ENCODE peak calls at places on chromosomes 13 and 19, in six cellular contexts. Z is GM12878, G is HCT116, Q is HepG2, J is SK-N-SH, E is H1. H is an unnamed sample.

GRCh38 chr13:98147521-98147920 is 4.6 kb downstream of the FARP1 start:
- DNase-seq in Z (no peak), G (no peak), Q (peak; percentile 77), J (no peak), E (no peak), H (no peak)

GRCh38 chr13:23744315-23744714 is 144.9 kb downstream of the MIPEP start:
- DNase-seq in Z (no peak), G (no peak), Q (no peak), J (no peak), E (no peak), H (no peak)

GRCh38 chr13:34040863-34041262 is 222.9 kb downstream of the RFC3 start:
- DNase-seq in Z (no peak), G (no peak), Q (no peak), J (no peak), E (no peak), H (no peak)

GRCh38 chr19:56333506-56333905 is 18.9 kb upstream of the ZSCAN5A start:
- DNase-seq in Z (no peak), G (peak; percentile 48), Q (peak; percentile 67), J (peak; percentile 64), E (peak; percentile 49), H (no peak)

GRCh38 chr19:16301999-16302694 is 22.5 kb upstream of the KLF2 start:
- DNase-seq in Z (no peak), G (peak; percentile 59), Q (no peak), J (no peak), E (no peak), H (no peak)

GRCh38 chr13:18991054-18991453 is 190.6 kb downstream of the TUBA3C start:
- DNase-seq in Z (no peak), G (no peak), Q (no peak), J (no peak), E (no peak), H (no peak)

GRCh38 chr19:31279436-31279765 is 69.8 kb downstream of the TSHZ3 start:
- DNase-seq in Z (no peak), G (no peak), Q (no peak), J (no peak), E (no peak), H (no peak)

GRCh38 chr13:85828094-85828684 is 29.0 kb upstream of the SLITRK6 start:
- DNase-seq in Z (no peak), G (peak; percentile 13), Q (peak; percentile 6), J (peak; percentile 6), E (no peak), H (no peak)

GRCh38 chr13:113861433-113862030 is 2.3 kb downstream of the GAS6 start:
- DNase-seq in Z (no peak), G (no peak), Q (no peak), J (peak; percentile 91), E (peak; percentile 51), H (no peak)

GRCh38 chr13:113863511-113864302 is at the start of gene GAS6:
- DNase-seq in Z (no peak), G (no peak), Q (no peak), J (peak; percentile 89), E (peak; percentile 65), H (no peak)

GRCh38 chr13:113864303-113864890 is 521 bp upstream of the GAS6 start:
- DNase-seq in Z (no peak), G (no peak), Q (no peak), J (peak; percentile 61), E (no peak), H (no peak)

GRCh38 chr13:113862191-113862765 is 1.6 kb downstream of the GAS6 start:
- DNase-seq in Z (no peak), G (no peak), Q (no peak), J (no peak), E (peak; percentile 50), H (no peak)

DNA sequence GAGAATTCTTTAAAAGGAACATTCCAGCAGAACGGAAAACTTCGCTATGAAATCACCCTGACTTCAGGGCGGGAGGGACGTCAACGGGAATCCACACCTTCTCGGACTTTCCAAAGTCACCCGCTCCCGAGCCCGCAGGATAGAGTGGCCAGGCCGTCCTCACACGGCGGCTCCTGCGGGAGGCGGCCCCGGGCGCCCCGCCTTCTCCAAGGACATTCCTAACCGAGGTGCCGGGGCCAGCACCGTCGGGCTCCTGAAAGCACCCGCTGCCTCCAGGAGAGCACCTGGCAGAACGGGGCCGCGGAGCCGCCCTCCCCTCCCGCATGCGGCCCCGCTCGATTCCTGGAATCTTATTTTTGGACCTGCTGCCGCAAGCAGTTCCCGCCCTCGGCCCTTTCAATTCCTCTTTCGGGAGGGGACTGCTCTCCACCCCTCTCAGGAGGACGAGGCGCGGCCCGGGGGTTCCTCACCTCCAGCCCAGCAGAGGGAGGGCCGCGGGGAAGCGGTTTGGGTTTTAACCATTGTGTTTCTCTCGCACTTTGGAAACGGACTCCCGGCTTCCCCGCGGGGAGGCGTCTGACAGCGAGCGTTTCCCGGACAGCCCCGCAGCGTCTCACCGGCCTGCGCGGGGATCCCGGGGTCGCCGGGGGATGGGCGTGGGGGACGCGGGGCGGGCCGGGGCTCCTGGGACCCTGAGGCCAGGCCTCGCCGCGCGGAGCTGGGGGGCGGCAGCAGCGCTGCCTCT is 938 bp downstream of the GAS6 start:
- DNase-seq in Z (no peak), G (no peak), Q (no peak), J (peak; percentile 56), E (peak; percentile 72), H (no peak)
- TF ChIP-seq SIN3A in Z (no peak), G (no peak), Q (no peak), J (no peak), E (no peak), H (no peak)

GRCh38 chr13:91397595-91397994 is 826 bp upstream of the GPC5 start:
- DNase-seq in Z (no peak), G (no peak), Q (no peak), J (no peak), E (no peak), H (no peak)

GRCh38 chr13:91400094-91400462 is 1.7 kb downstream of the GPC5 start:
- DNase-seq in Z (no peak), G (no peak), Q (no peak), J (no peak), E (no peak), H (no peak)

GRCh38 chr13:91401916-91402315 is 3.5 kb downstream of the GPC5 start:
- DNase-seq in Z (no peak), G (no peak), Q (no peak), J (no peak), E (no peak), H (no peak)

GRCh38 chr13:91398413-91399188 is at the start of gene GPC5:
- DNase-seq in Z (no peak), G (peak; percentile 10), Q (peak; percentile 15), J (peak; percentile 95), E (peak; percentile 92), H (no peak)

GRCh38 chr13:91399189-91400093 is 1.0 kb downstream of the GPC5 start:
- DNase-seq in Z (no peak), G (no peak), Q (no peak), J (peak; percentile 10), E (no peak), H (no peak)
- H3K4me3 ChIP-seq in Z (peak overlapping the region; percentile 67), G (no peak overlapping the region), Q (peak overlapping the region; percentile 72), J (peak overlapping the region; percentile 54), E (peak overlapping the region; percentile 75), H (no peak overlapping the region)

GRCh38 chr19:10920288-10920655 is 8.2 kb downstream of the YIPF2 start:
- DNase-seq in Z (no peak), G (no peak), Q (no peak), J (no peak), E (no peak), H (no peak)

GRCh38 chr19:10921199-10921879 is 7.1 kb downstream of the YIPF2 start:
- DNase-seq in Z (no peak), G (no peak), Q (no peak), J (no peak), E (no peak), H (no peak)

GRCh38 chr19:10919352-10920287 is 8.8 kb downstream of the YIPF2 start:
- DNase-seq in Z (no peak), G (no peak), Q (no peak), J (no peak), E (no peak), H (no peak)

GRCh38 chr19:10921909-10922637 is 6.4 kb downstream of the YIPF2 start:
- DNase-seq in Z (no peak), G (no peak), Q (no peak), J (no peak), E (no peak), H (no peak)

DNA sequence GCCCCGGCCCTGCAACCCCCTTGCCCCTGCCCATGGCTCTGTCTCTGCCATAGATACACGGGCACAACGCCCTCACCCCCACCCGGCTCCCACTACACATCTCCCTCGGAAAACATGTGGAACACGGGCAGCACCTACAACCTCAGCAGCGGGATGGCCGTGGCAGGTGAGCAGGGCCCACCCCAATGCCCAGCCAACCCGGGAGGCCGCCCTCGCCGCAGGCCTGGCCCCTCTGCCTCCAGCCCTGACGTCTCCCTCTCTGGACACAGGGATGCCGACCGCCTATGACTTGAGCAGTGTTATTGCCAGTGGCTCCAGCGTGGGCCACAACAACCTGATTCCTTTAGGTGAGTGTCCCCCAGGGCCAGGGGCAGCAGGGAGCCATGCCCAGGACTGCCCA is 7.7 kb downstream of the YIPF2 start:
- DNase-seq in Z (no peak), G (no peak), Q (no peak), J (no peak), E (no peak), H (no peak)
- TF ChIP-seq POLR2AphosphoS5 in Z (no peak), G (peak; percentile 24), Q (no peak), J (no peak), E (no peak), H (no peak)

GRCh38 chr19:3117746-3118145 is 18.1 kb upstream of the GNA15 start:
- DNase-seq in Z (no peak), G (no peak), Q (no peak), J (no peak), E (no peak), H (no peak)

GRCh38 chr19:3114811-3115210 is 20.6 kb downstream of the GNA11 start:
- DNase-seq in Z (no peak), G (no peak), Q (no peak), J (no peak), E (no peak), H (no peak)

GRCh38 chr19:3115411-3115810 is 20.4 kb upstream of the GNA15 start:
- DNase-seq in Z (no peak), G (no peak), Q (no peak), J (no peak), E (no peak), H (no peak)

GRCh38 chr19:3115916-3116602 is 19.8 kb upstream of the GNA15 start:
- DNase-seq in Z (no peak), G (no peak), Q (no peak), J (no peak), E (no peak), H (no peak)

DNA sequence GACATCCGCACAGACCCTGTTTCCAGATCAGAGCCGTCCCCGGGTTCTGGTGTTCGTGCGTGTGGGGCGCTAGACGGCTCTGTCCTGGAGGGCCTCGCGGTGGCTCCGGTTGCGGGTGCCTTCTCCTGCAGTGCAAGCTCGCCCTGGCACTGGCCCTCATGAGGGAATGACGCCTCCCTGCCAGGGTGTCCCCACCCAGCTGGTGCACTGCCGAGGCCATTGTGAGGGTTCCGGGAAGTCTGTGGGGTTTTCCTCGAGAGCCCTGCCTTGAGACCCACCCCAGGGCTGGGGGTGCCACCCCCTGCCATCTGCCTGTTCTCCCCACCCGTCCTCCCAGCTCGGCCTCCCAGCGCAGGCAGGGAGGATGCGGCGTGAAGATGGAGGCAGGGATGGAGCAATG is 19.2 kb upstream of the GNA15 start:
- DNase-seq in Z (no peak), G (no peak), Q (no peak), J (no peak), E (no peak), H (no peak)
- TF ChIP-seq SIN3A in Z (no peak), G (no peak), Q (no peak), J (no peak), E (no peak), H (no peak)

H was measured in Panc1.